ENCODE peak calls at places on chromosomes 11 and 22, in eight cellular contexts. B is heart right ventricle, O is BE2C, G is coronary artery, J is psoas muscle, E is fibroblast of villous mesenchyme, Z is heart left ventricle, K is GM23338. W is an unnamed sample.

GRCh38 chr11:26193714-26194373 is 138.1 kb upstream of the ANO3 start:
- DNase-seq in G (no peak), E (no peak), B (no peak), O (no peak), Z (no peak), K (peak; percentile 8), J (no peak), W (no peak)

GRCh38 chr11:1353383-1354124 is 36.2 kb upstream of the BRSK2 start:
- DNase-seq in B (no peak), G (no peak), J (no peak), E (no peak), O (no peak), Z (no peak), K (peak; percentile 38), W (no peak)

GRCh38 chr11:46285594-46286033 is 8.2 kb downstream of the CREB3L1 start:
- DNase-seq in O (no peak), Z (peak; percentile 76), G (no peak), B (peak; percentile 41), J (peak; percentile 69), E (peak; percentile 80), K (peak; percentile 52), W (no peak)

GRCh38 chr11:93212094-93212493 is 14.3 kb upstream of the SLC36A4 start:
- DNase-seq in E (no peak), G (no peak), J (no peak), O (no peak), K (no peak), B (no peak), Z (no peak), W (no peak)

GRCh38 chr11:92623055-92623454 is 346.4 kb upstream of the MTNR1B start:
- DNase-seq in G (no peak), B (no peak), O (no peak), Z (no peak), E (no peak), J (no peak), K (no peak), W (no peak)

GRCh38 chr11:32374261-32374711 is 61.1 kb downstream of the WT1 start:
- DNase-seq in K (peak; percentile 95), Z (no peak), J (no peak), G (no peak), B (peak; percentile 31), O (peak; percentile 63), E (peak; percentile 30), W (no peak)

GRCh38 chr22:30196867-30197336 is 49.7 kb downstream of the LIF start:
- DNase-seq in Z (no peak), K (peak; percentile 73), J (no peak), B (no peak), G (no peak), E (no peak), O (no peak), W (no peak)

GRCh38 chr22:19859861-19860510 is 5.3 kb upstream of the GNB1L start:
- DNase-seq in E (no peak), B (no peak), Z (no peak), G (no peak), K (no peak), O (no peak), J (no peak), W (no peak)

GRCh38 chr11:68214173-68215086 is 1.3 kb upstream of the KMT5B start:
- DNase-seq in G (no peak), O (peak; percentile 32), K (peak; percentile 46), J (peak; percentile 23), E (no peak), Z (peak; percentile 45), B (peak; percentile 10), W (no peak)

GRCh38 chr22:41507330-41508063 is 36.8 kb downstream of the POLR3H start:
- DNase-seq in G (no peak), Z (no peak), K (no peak), E (no peak), O (no peak), B (no peak), J (no peak), W (no peak)

GRCh38 chr11:61011950-61012830 is 40.7 kb downstream of the CD6 start:
- DNase-seq in O (no peak), Z (no peak), J (no peak), B (no peak), K (no peak), E (no peak), G (no peak), W (no peak)

GRCh38 chr22:41178425-41178975 is 26.6 kb upstream of the L3MBTL2 start:
- DNase-seq in E (no peak), K (no peak), J (peak; percentile 52), G (no peak), O (no peak), Z (peak; percentile 84), B (peak; percentile 70), W (no peak)

GRCh38 chr11:44309483-44310197 is at the start of gene ALX4:
- DNase-seq in Z (no peak), B (peak; percentile 21), O (no peak), G (no peak), J (no peak), K (peak; percentile 79), E (no peak), W (no peak)

GRCh38 chr11:113974741-113975470 is at the start of gene HTR3A:
- DNase-seq in O (peak; percentile 89), J (peak; percentile 30), Z (peak; percentile 77), G (no peak), K (peak; percentile 80), E (peak; percentile 29), B (peak; percentile 78), W (peak; percentile 15)

GRCh38 chr11:72784662-72785061 is 9.2 kb downstream of the STARD10 start:
- DNase-seq in K (no peak), O (no peak), G (no peak), E (no peak), J (no peak), B (no peak), Z (no peak), W (no peak)

DNA sequence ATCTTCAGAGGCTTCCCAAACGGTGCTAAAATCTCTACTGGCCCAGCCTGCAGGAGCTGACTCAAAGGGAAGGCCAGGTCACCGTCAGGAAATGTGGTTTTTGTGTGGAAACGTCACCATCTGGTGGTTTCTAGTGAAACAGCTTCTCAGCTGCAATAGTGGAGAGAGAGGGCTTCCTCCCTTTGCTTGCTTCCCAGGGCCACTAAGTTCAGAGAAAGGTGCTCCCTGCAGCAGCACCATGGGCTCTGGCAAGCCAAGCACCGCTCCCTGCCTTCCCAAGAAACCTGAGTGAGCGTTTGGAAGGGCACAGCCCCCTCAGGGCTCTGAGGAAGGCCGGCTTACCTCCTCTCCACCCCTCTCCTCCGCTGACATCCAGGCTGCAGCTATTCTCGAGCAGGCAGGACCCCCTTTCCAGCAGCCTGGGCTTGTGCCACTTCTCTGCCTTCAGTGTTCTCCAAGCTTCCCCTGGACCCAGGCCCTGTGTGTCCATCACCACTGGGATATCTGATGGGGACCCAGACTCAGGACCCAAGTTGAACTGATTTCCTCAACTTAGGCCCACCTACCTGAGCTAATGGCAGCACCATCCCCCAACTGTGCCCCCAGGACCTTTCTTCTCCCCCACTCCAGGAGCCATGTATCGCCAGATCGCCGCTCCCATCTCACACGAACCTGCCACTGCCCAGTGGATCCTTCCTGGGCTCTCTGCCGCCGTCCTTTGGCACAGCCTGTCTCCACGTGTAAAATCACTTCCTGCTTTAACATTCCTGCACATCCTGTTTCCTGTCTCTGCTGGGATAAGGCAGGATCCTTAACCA is 9.8 kb downstream of the SPATA19 start:
- DNase-seq in J (no peak), G (peak; percentile 70), B (peak; percentile 43), O (peak; percentile 45), Z (peak; percentile 50), K (peak; percentile 86), E (peak; percentile 34), W (peak; percentile 35)
- TF ChIP-seq CTCF in J (peak; percentile 60), G (peak; percentile 38), B (peak; percentile 79), O (peak; percentile 74), Z (peak; percentile 67), K (peak; percentile 63), E (peak; percentile 48), W (peak; percentile 62)

DNA sequence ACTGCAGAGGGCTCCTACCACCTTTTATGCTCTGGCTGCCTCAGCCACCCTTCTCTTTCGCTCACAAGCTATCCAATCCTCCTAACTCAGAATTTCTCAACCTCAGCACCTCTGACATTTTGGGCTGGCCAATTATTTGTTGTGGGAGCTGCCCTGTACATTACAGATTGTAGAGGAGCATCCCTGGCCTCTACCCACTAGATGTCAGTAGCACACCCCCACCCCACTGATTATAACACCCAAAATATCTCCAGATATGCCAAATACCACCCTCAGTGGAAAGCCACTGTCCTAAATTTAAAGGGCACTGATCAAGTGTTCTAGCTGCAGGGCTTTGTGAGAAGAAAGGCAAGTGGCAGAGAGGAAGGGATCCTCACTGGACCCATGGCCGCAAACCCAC is 443.1 kb downstream of the SOX6 start:
- DNase-seq in K (no peak), G (no peak), O (no peak), B (no peak), J (no peak), Z (no peak), E (no peak), W (no peak)
- TF ChIP-seq CTCF in K (no peak), G (no peak), O (peak; percentile 4), B (peak; percentile 20), J (no peak), Z (peak; percentile 35), E (peak; percentile 31), W (no peak)

GRCh38 chr11:41309716-41310115 is 149.7 kb downstream of the LRRC4C start:
- DNase-seq in K (peak; percentile 72), E (no peak), B (no peak), J (no peak), G (no peak), O (no peak), Z (no peak), W (no peak)
- TF ChIP-seq CTCF in K (peak; percentile 88), E (no peak), B (no peak), J (no peak), G (no peak), O (no peak), Z (no peak), W (no peak)

GRCh38 chr11:31160504-31161422 is 208.8 kb downstream of the DCDC1 start:
- DNase-seq in B (no peak), Z (no peak), G (no peak), E (no peak), K (peak; percentile 75), O (no peak), J (no peak), W (no peak)
- TF ChIP-seq CTCF in B (peak; percentile 13), Z (peak; percentile 10), G (no peak), E (no peak), K (peak; percentile 69), O (peak; percentile 17), J (peak; percentile 14), W (no peak)

DNA sequence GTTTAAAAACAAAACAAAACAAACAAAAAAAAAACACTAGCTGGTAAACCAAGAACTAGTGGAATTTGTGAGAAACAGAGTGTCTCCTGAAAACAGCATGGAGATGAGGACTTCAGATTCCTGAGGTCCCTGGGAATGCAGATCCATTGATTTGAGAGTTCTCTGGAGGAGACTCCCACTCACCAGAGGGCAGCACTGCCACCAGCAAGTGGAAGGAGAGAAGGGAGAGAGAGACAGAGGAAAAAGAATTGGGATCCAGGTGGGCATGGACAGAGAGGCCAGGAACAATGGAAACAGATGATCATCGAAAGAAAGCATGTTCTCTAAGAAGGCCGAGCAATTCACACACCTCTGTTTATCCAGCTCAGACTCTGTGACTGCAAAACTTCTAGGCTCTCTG is 31.8 kb downstream of the ETS1 start:
- DNase-seq in O (peak; percentile 53), K (peak; percentile 68), B (no peak), E (peak; percentile 47), Z (no peak), J (no peak), G (no peak), W (no peak)
- TF ChIP-seq CTCF in O (peak; percentile 74), K (peak; percentile 69), B (peak; percentile 47), E (peak; percentile 64), Z (peak; percentile 63), J (peak; percentile 28), G (no peak), W (no peak)

W was measured in prostate gland.